ENCODE peak calls at places on chromosomes 2 and 18, in four cellular contexts. W is NCI-H1417, S is COR-L47, J is GM03348. P is an unnamed sample.

GRCh38 chr2:55097462-55098410 is 47.5 kb upstream of the RTN4 start:
- DNase-seq in W (no peak), S (no peak), J (no peak), P (no peak)

GRCh38 chr2:158998486-158999248 is 30.2 kb downstream of the TANC1 start:
- DNase-seq in W (peak; percentile 1), S (peak; percentile 35), J (peak; percentile 22), P (no peak)

GRCh38 chr2:156099382-156099781 is 233.1 kb downstream of the NR4A2 start:
- DNase-seq in W (peak; percentile 53), S (peak; percentile 30), J (no peak), P (no peak)

GRCh38 chr2:146634256-146635068 is 1210.4 kb upstream of the ACVR2A start:
- DNase-seq in W (no peak), S (no peak), J (peak; percentile 39), P (no peak)

GRCh38 chr2:233450854-233451575 is 96.7 kb downstream of the DGKD start:
- DNase-seq in W (no peak), S (no peak), J (no peak), P (no peak)

GRCh38 chr2:16321872-16322271 is 343.8 kb downstream of the CYRIA start:
- DNase-seq in W (peak; percentile 10), S (no peak), J (no peak), P (no peak)

GRCh38 chr18:3183103-3183717 is 36.6 kb downstream of the MYOM1 start:
- DNase-seq in W (no peak), S (no peak), J (no peak), P (no peak)

GRCh38 chr2:197028633-197029032 is 102.1 kb upstream of the PGAP1 start:
- DNase-seq in W (no peak), S (no peak), J (no peak), P (no peak)

GRCh38 chr2:222774941-222775340 is 85.9 kb upstream of the ACSL3 start:
- DNase-seq in W (no peak), S (no peak), J (no peak), P (no peak)

GRCh38 chr2:207423886-207424285 is 105.9 kb upstream of the CREB1 start:
- DNase-seq in W (no peak), S (no peak), J (peak; percentile 69), P (no peak)

GRCh38 chr2:38494394-38494793 is 108.3 kb downstream of the HNRNPLL start:
- DNase-seq in W (no peak), S (no peak), J (no peak), P (no peak)

GRCh38 chr18:13003466-13003896 is 12.3 kb downstream of the CEP192 start:
- DNase-seq in W (peak; percentile 12), S (peak; percentile 7), J (peak; percentile 64), P (no peak)

GRCh38 chr2:41598161-41598894 is 449.5 kb upstream of the PKDCC start:
- DNase-seq in W (no peak), S (no peak), J (no peak), P (no peak)

GRCh38 chr2:67839242-67839641 is 223.6 kb downstream of the C1D start:
- DNase-seq in W (no peak), S (no peak), J (no peak), P (no peak)

GRCh38 chr2:51710222-51710621 is 678.3 kb upstream of the NRXN1 start:
- DNase-seq in W (peak; percentile 70), S (peak; percentile 24), J (no peak), P (no peak)

GRCh38 chr18:36127866-36128845 is 984 bp downstream of the SLC39A6 start:
- DNase-seq in W (peak; percentile 76), S (no peak), J (peak; percentile 58), P (no peak)

GRCh38 chr2:134707330-134707676 is 11.5 kb downstream of the TMEM163 start:
- DNase-seq in W (no peak), S (no peak), J (no peak), P (no peak)

GRCh38 chr18:24558403-24558802 is 98.0 kb downstream of the HRH4 start:
- DNase-seq in W (no peak), S (no peak), J (no peak), P (no peak)

GRCh38 chr18:23690505-23691068 is 1.3 kb downstream of the LAMA3 start:
- DNase-seq in W (peak; percentile 39), S (no peak), J (no peak), P (no peak)

GRCh38 chr2:201116959-201117734 is 1.2 kb downstream of the CFLAR start:
- DNase-seq in W (peak; percentile 77), S (peak; percentile 41), J (peak; percentile 75), P (no peak)

GRCh38 chr2:222912117-222912516 is 51.3 kb downstream of the ACSL3 start:
- DNase-seq in W (no peak), S (no peak), J (peak; percentile 59), P (no peak)

GRCh38 chr2:160836755-160837154 is 323.5 kb upstream of the TANK start:
- DNase-seq in W (no peak), S (no peak), J (peak; percentile 85), P (no peak)

GRCh38 chr2:222241054-222241453 is 57.7 kb downstream of the PAX3 start:
- DNase-seq in W (peak; percentile 94), S (peak; percentile 7), J (no peak), P (no peak)

GRCh38 chr2:127638361-127639110 is 7.4 kb upstream of the GPR17 start:
- DNase-seq in W (no peak), S (no peak), J (no peak), P (no peak)

GRCh38 chr18:61892683-61893303 is at the start of gene RNF152:
- DNase-seq in W (peak; percentile 94), S (peak; percentile 94), J (peak; percentile 42), P (no peak)

GRCh38 chr18:77905449-77906055 is 655.9 kb downstream of the GALR1 start:
- DNase-seq in W (no peak), S (no peak), J (no peak), P (no peak)

GRCh38 chr2:64114063-64114911 is 29.9 kb downstream of the PELI1 start:
- DNase-seq in W (no peak), S (no peak), J (peak; percentile 67), P (no peak)

GRCh38 chr2:68643011-68643873 is at the start of gene PROKR1:
- DNase-seq in W (peak; percentile 84), S (peak; percentile 50), J (peak; percentile 72), P (no peak)

GRCh38 chr2:44886409-44886808 is 55.1 kb upstream of the SIX3 start:
- DNase-seq in W (no peak), S (no peak), J (peak; percentile 15), P (no peak)

GRCh38 chr2:10169053-10169578 is 46.6 kb downstream of the RRM2 start:
- DNase-seq in W (no peak), S (no peak), J (no peak), P (no peak)

GRCh38 chr2:176157499-176158305 is 595 bp downstream of the HOXD3 start:
- DNase-seq in W (no peak), S (peak; percentile 30), J (peak; percentile 37), P (no peak)

GRCh38 chr2:45968946-45969584 is 317.6 kb downstream of the PRKCE start:
- DNase-seq in W (no peak), S (no peak), J (no peak), P (no peak)

GRCh38 chr2:211085056-211085680 is 528.8 kb downstream of the CPS1 start:
- DNase-seq in W (peak; percentile 77), S (peak; percentile 74), J (peak; percentile 36), P (no peak)

GRCh38 chr2:65630643-65631042 is 198.2 kb upstream of the SPRED2 start:
- DNase-seq in W (no peak), S (no peak), J (peak; percentile 53), P (no peak)

GRCh38 chr2:85712849-85713612 is 18.9 kb downstream of the GNLY start:
- DNase-seq in W (peak; percentile 32), S (no peak), J (no peak), P (no peak)

GRCh38 chr2:176391020-176391419 is 121.8 kb downstream of the MTX2 start:
- DNase-seq in W (no peak), S (no peak), J (no peak), P (no peak)

GRCh38 chr18:33802955-33803354 is 224.9 kb downstream of the ASXL3 start:
- DNase-seq in W (peak; percentile 99), S (peak; percentile 99), J (no peak), P (no peak)

GRCh38 chr18:57666818-57667497 is 45.3 kb upstream of the NARS1 start:
- DNase-seq in W (no peak), S (no peak), J (peak; percentile 46), P (no peak)

GRCh38 chr18:13266208-13267100 is 47.9 kb downstream of the LDLRAD4 start:
- DNase-seq in W (no peak), S (no peak), J (no peak), P (peak; percentile 78)

GRCh38 chr18:36544036-36544725 is 246.7 kb downstream of the FHOD3 start:
- DNase-seq in W (peak; percentile 80), S (peak; percentile 82), J (peak; percentile 13), P (peak; percentile 89)